ENCODE peak calls at places on chromosomes 16 and 17, in eight cellular contexts. One of them, this sample, is unnamed.

GRCh38 chr17:44137891-44138709 is 3.6 kb upstream of the HROB start:
- DNase-seq in nucleus accumbens: peak
- DNase-seq in lower lobe of right lung: peak
- DNase-seq in RCC 7860: peak
- DNase-seq in tibial nerve: peak
- DNase-seq in ELF-1: peak
- DNase-seq in stimulated activated CD8-positive, alpha-beta memory T cell treated with anti-CD3 and anti-CD28 coated beads, Interleukin-7, amount 100 ng/mL, for 1 hour: no peak
- DNase-seq in erythroblast: peak
- DNase-seq in this sample: peak

GRCh38 chr17:50472286-50472685 is 3.6 kb upstream of the CHAD start:
- DNase-seq in stimulated activated CD8-positive, alpha-beta memory T cell treated with anti-CD3 and anti-CD28 coated beads, Interleukin-7, amount 100 ng/mL, for 1 hour: no peak
- DNase-seq in RCC 7860: no peak
- DNase-seq in tibial nerve: no peak
- DNase-seq in nucleus accumbens: no peak
- DNase-seq in erythroblast: no peak
- DNase-seq in ELF-1: no peak
- DNase-seq in lower lobe of right lung: peak
- DNase-seq in this sample: no peak

GRCh38 chr17:41267711-41268110 is 2.5 kb downstream of the KRTAP9-6 start:
- DNase-seq in nucleus accumbens: no peak
- DNase-seq in erythroblast: no peak
- DNase-seq in ELF-1: no peak
- DNase-seq in RCC 7860: no peak
- DNase-seq in tibial nerve: no peak
- DNase-seq in lower lobe of right lung: no peak
- DNase-seq in stimulated activated CD8-positive, alpha-beta memory T cell treated with anti-CD3 and anti-CD28 coated beads, Interleukin-7, amount 100 ng/mL, for 1 hour: no peak
- DNase-seq in this sample: no peak

GRCh38 chr16:19696312-19696711 is 21.7 kb downstream of the KNOP1 start:
- DNase-seq in lower lobe of right lung: peak
- DNase-seq in tibial nerve: peak
- DNase-seq in RCC 7860: no peak
- DNase-seq in erythroblast: peak
- DNase-seq in stimulated activated CD8-positive, alpha-beta memory T cell treated with anti-CD3 and anti-CD28 coated beads, Interleukin-7, amount 100 ng/mL, for 1 hour: peak
- DNase-seq in ELF-1: no peak
- DNase-seq in nucleus accumbens: no peak
- DNase-seq in this sample: peak

GRCh38 chr16:241866-242265 is 7.2 kb downstream of the FAM234A start:
- DNase-seq in nucleus accumbens: no peak
- DNase-seq in ELF-1: no peak
- DNase-seq in stimulated activated CD8-positive, alpha-beta memory T cell treated with anti-CD3 and anti-CD28 coated beads, Interleukin-7, amount 100 ng/mL, for 1 hour: no peak
- DNase-seq in erythroblast: no peak
- DNase-seq in lower lobe of right lung: no peak
- DNase-seq in RCC 7860: no peak
- DNase-seq in tibial nerve: no peak
- DNase-seq in this sample: no peak

GRCh38 chr16:75379911-75380847 is 53.1 kb downstream of the CFDP1 start:
- DNase-seq in ELF-1: no peak
- DNase-seq in erythroblast: peak
- DNase-seq in RCC 7860: no peak
- DNase-seq in nucleus accumbens: no peak
- DNase-seq in tibial nerve: no peak
- DNase-seq in lower lobe of right lung: peak
- DNase-seq in stimulated activated CD8-positive, alpha-beta memory T cell treated with anti-CD3 and anti-CD28 coated beads, Interleukin-7, amount 100 ng/mL, for 1 hour: no peak
- DNase-seq in this sample: no peak

GRCh38 chr17:48240122-48240521 is 132.6 kb downstream of the SNX11 start:
- DNase-seq in nucleus accumbens: no peak
- DNase-seq in ELF-1: no peak
- DNase-seq in erythroblast: no peak
- DNase-seq in RCC 7860: no peak
- DNase-seq in stimulated activated CD8-positive, alpha-beta memory T cell treated with anti-CD3 and anti-CD28 coated beads, Interleukin-7, amount 100 ng/mL, for 1 hour: no peak
- DNase-seq in lower lobe of right lung: no peak
- DNase-seq in tibial nerve: no peak
- DNase-seq in this sample: no peak

GRCh38 chr17:36209575-36209974 is 1.3 kb upstream of the CCL4L2 start:
- DNase-seq in erythroblast: no peak
- DNase-seq in stimulated activated CD8-positive, alpha-beta memory T cell treated with anti-CD3 and anti-CD28 coated beads, Interleukin-7, amount 100 ng/mL, for 1 hour: no peak
- DNase-seq in ELF-1: no peak
- DNase-seq in nucleus accumbens: no peak
- DNase-seq in tibial nerve: no peak
- DNase-seq in lower lobe of right lung: no peak
- DNase-seq in RCC 7860: no peak
- DNase-seq in this sample: no peak

GRCh38 chr16:79349803-79350202 is 250.7 kb downstream of the MAF start:
- DNase-seq in tibial nerve: no peak
- DNase-seq in stimulated activated CD8-positive, alpha-beta memory T cell treated with anti-CD3 and anti-CD28 coated beads, Interleukin-7, amount 100 ng/mL, for 1 hour: no peak
- DNase-seq in ELF-1: no peak
- DNase-seq in erythroblast: no peak
- DNase-seq in nucleus accumbens: no peak
- DNase-seq in lower lobe of right lung: no peak
- DNase-seq in RCC 7860: no peak
- DNase-seq in this sample: no peak

GRCh38 chr17:33401253-33401652 is 108.2 kb upstream of the ASIC2 start:
- DNase-seq in stimulated activated CD8-positive, alpha-beta memory T cell treated with anti-CD3 and anti-CD28 coated beads, Interleukin-7, amount 100 ng/mL, for 1 hour: no peak
- DNase-seq in erythroblast: no peak
- DNase-seq in lower lobe of right lung: no peak
- DNase-seq in tibial nerve: no peak
- DNase-seq in RCC 7860: no peak
- DNase-seq in ELF-1: no peak
- DNase-seq in nucleus accumbens: no peak
- DNase-seq in this sample: no peak

GRCh38 chr17:538096-538973 is 176.3 kb downstream of the VPS53 start:
- DNase-seq in nucleus accumbens: no peak
- DNase-seq in tibial nerve: no peak
- DNase-seq in lower lobe of right lung: no peak
- DNase-seq in ELF-1: peak
- DNase-seq in stimulated activated CD8-positive, alpha-beta memory T cell treated with anti-CD3 and anti-CD28 coated beads, Interleukin-7, amount 100 ng/mL, for 1 hour: no peak
- DNase-seq in RCC 7860: no peak
- DNase-seq in erythroblast: no peak
- DNase-seq in this sample: no peak

GRCh38 chr16:35298460-35299243 is 1839.2 kb downstream of the TP53TG3F start:
- DNase-seq in ELF-1: no peak
- DNase-seq in lower lobe of right lung: no peak
- DNase-seq in erythroblast: no peak
- DNase-seq in stimulated activated CD8-positive, alpha-beta memory T cell treated with anti-CD3 and anti-CD28 coated beads, Interleukin-7, amount 100 ng/mL, for 1 hour: no peak
- DNase-seq in nucleus accumbens: no peak
- DNase-seq in RCC 7860: no peak
- DNase-seq in tibial nerve: no peak
- DNase-seq in this sample: no peak

GRCh38 chr17:17403899-17404576 is 72.8 kb upstream of the MED9 start:
- DNase-seq in stimulated activated CD8-positive, alpha-beta memory T cell treated with anti-CD3 and anti-CD28 coated beads, Interleukin-7, amount 100 ng/mL, for 1 hour: no peak
- DNase-seq in RCC 7860: no peak
- DNase-seq in tibial nerve: no peak
- DNase-seq in ELF-1: no peak
- DNase-seq in lower lobe of right lung: no peak
- DNase-seq in erythroblast: no peak
- DNase-seq in nucleus accumbens: no peak
- DNase-seq in this sample: peak

GRCh38 chr17:47231866-47232265 is 21.8 kb upstream of the ITGB3 start:
- DNase-seq in lower lobe of right lung: no peak
- DNase-seq in tibial nerve: no peak
- DNase-seq in ELF-1: no peak
- DNase-seq in RCC 7860: no peak
- DNase-seq in stimulated activated CD8-positive, alpha-beta memory T cell treated with anti-CD3 and anti-CD28 coated beads, Interleukin-7, amount 100 ng/mL, for 1 hour: no peak
- DNase-seq in nucleus accumbens: no peak
- DNase-seq in erythroblast: no peak
- DNase-seq in this sample: no peak